ENCODE peak calls at places on chromosomes 16 and 17, in six cellular contexts. I is stimulated activated naive B cell treated with anti-CD40 and anti-IgM and Interleukin-4, amounts not matched to agents 10 μg/mL and 1 μg/mL and 100 μg/mL, for 72 hours; V is kidney epithelial cell; A is stimulated activated CD8-positive, alpha-beta memory T cell treated with anti-CD3 and anti-CD28 coated beads, Interleukin-2, amount 100 ng/mL, for 48 hours; Z is brain microvascular endothelial cell; N is posterior vena cava. Y is an unnamed sample.

GRCh38 chr17:42886283-42887176 is 14.1 kb upstream of the G6PC1 start:
- DNase-seq in V (no peak), Z (no peak), N (peak), A (no peak), I (no peak), Y (no peak)

GRCh38 chr16:47777191-47777590 is 316.1 kb downstream of the PHKB start:
- DNase-seq in N (no peak), I (no peak), Z (peak), A (no peak), V (no peak), Y (no peak)

GRCh38 chr16:88617268-88618031 is 20.9 kb upstream of the IL17C start:
- DNase-seq in N (no peak), I (no peak), A (no peak), Z (no peak), V (no peak), Y (no peak)

GRCh38 chr17:64499805-64500486 is 3.1 kb upstream of the POLG2 start:
- DNase-seq in A (no peak), V (no peak), I (no peak), Z (no peak), N (no peak), Y (no peak)

GRCh38 chr17:63698886-63699637 is 863 bp downstream of the LIMD2 start:
- DNase-seq in N (peak), Z (no peak), A (peak), I (peak), V (no peak), Y (no peak)

GRCh38 chr17:81241648-81242420 is 2.7 kb downstream of the NDUFAF8 start:
- DNase-seq in V (no peak), A (peak), I (peak), Z (peak), N (no peak), Y (no peak)

GRCh38 chr17:39706921-39707337 is 7.1 kb downstream of the ERBB2 start:
- DNase-seq in N (no peak), I (no peak), Z (no peak), V (no peak), A (no peak), Y (no peak)

GRCh38 chr16:64017789-64018188 is 1104.1 kb downstream of the CDH11 start:
- DNase-seq in I (no peak), V (no peak), Z (no peak), A (no peak), N (no peak), Y (no peak)

GRCh38 chr17:72476134-72476533 is 355.3 kb downstream of the SOX9 start:
- DNase-seq in N (no peak), Z (no peak), V (no peak), A (no peak), I (no peak), Y (no peak)

GRCh38 chr16:1174477-1175357 is 21.8 kb downstream of the CACNA1H start:
- DNase-seq in I (no peak), A (no peak), N (no peak), V (no peak), Z (no peak), Y (no peak)

GRCh38 chr17:9226794-9227135 is 205.5 kb downstream of the NTN1 start:
- DNase-seq in V (no peak), Z (no peak), N (no peak), I (no peak), A (no peak), Y (no peak)

GRCh38 chr17:1109606-1110523 is 69.9 kb downstream of the ABR start:
- DNase-seq in Z (no peak), N (no peak), A (no peak), V (no peak), I (no peak), Y (no peak)

GRCh38 chr17:82257473-82257872 is 16.0 kb downstream of the CSNK1D start:
- DNase-seq in Z (peak), I (no peak), A (peak), N (no peak), V (no peak), Y (no peak)

Y was measured in epithelial cell of proximal tubule.